ENCODE peak calls at places on chromosomes 7 and 10, in five cellular contexts. P is left ventricle myocardium inferior, E is upper lobe of right lung, M is transverse colon, T is fibroblast of lung. S is an unnamed sample. For H3K4me1, the result is how much of the 10 kb centered on the place peaks cover.

GRCh38 chr7:123004931-123005330 is 9.4 kb upstream of the TAS2R16 start:
- DNase-seq in E (no peak), T (no peak), P (no peak), M (no peak), S (no peak)

GRCh38 chr7:108413782-108414492 is 42.3 kb downstream of the NRCAM start:
- DNase-seq in P (no peak), T (peak), E (no peak), M (no peak), S (no peak)

GRCh38 chr10:62860946-62861345 is 44.8 kb upstream of the EGR2 start:
- DNase-seq in M (no peak), T (peak), E (no peak), P (no peak), S (no peak)

GRCh38 chr7:86643478-86644281 is at the start of gene GRM3:
- DNase-seq in E (no peak), P (peak), M (no peak), T (no peak), S (no peak)

GRCh38 chr7:28125381-28126046 is 55.1 kb downstream of the JAZF1 start:
- DNase-seq in M (no peak), T (peak), E (no peak), P (no peak), S (no peak)

GRCh38 chr7:157097569-157097968 is 41.2 kb upstream of the UBE3C start:
- DNase-seq in P (no peak), M (peak), E (no peak), T (no peak), S (no peak)

GRCh38 chr10:50275650-50276235 is 24.4 kb upstream of the ASAH2 start:
- DNase-seq in P (peak), M (peak), T (peak), E (no peak), S (no peak)

GRCh38 chr7:78254397-78255055 is 456.0 kb downstream of the PHTF2 start:
- DNase-seq in T (no peak), E (no peak), P (no peak), M (no peak), S (no peak)

GRCh38 chr10:116836087-116836486 is 13.2 kb upstream of the ENO4 start:
- DNase-seq in P (no peak), T (no peak), E (no peak), M (no peak), S (no peak)

GRCh38 chr7:123494193-123494796 is 40.1 kb downstream of the IQUB start:
- DNase-seq in M (peak), P (no peak), T (peak), E (no peak), S (no peak)

GRCh38 chr7:115329006-115329405 is 407.1 kb downstream of the MDFIC start:
- DNase-seq in P (no peak), E (no peak), M (no peak), T (no peak), S (no peak)

GRCh38 chr7:117322741-117323584 is at the start of gene WNT2:
- DNase-seq in E (no peak), T (peak), P (no peak), M (no peak), S (no peak)

GRCh38 chr10:132488231-132488821 is 49.3 kb upstream of the INPP5A start:
- DNase-seq in T (no peak), E (peak), M (no peak), P (no peak), S (no peak)

GRCh38 chr10:80359644-80360043 is 3.1 kb downstream of the DYDC2 start:
- DNase-seq in P (no peak), M (no peak), E (no peak), T (no peak), S (no peak)

GRCh38 chr10:60073397-60073780 is 167.0 kb upstream of the CCDC6 start:
- DNase-seq in T (no peak), P (no peak), M (no peak), E (no peak), S (no peak)

GRCh38 chr7:133293390-133294110 is 40.7 kb downstream of the EXOC4 start:
- DNase-seq in M (no peak), E (no peak), P (no peak), T (no peak), S (no peak)

GRCh38 chr7:20798694-20799121 is 12.0 kb upstream of the SP8 start:
- DNase-seq in M (no peak), E (no peak), T (no peak), P (no peak), S (no peak)
- H3K4me1 ChIP-seq in M (under half), E (under half), T (under half), P (under half), S (under half)

DNA sequence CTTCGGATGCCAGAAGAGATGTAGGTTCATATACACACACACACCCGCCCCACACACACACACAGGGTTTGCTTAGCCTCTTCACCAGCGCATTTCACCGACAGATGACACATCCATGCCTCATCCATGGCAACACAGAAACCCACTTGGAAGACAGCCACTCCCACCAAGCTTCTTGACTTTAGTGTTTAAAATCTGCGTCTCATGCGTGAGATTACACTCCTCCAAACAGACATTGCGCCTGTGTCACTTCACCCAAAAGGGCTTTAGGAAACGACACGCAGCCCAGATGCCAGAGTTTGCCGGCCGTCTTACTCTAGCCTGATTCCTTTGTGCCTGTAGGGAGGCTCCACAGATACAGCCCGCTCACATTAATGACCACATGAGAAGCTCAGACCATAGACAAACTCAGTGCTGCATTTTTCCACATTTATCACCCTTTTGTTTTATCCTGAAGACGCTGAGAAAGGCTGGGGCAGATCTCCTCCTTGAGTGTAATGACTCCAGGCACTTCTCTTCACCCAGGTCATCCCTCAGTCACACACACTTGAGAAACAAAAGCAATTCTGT is 73.8 kb downstream of the DIP2C start:
- DNase-seq in T (peak), P (no peak), M (no peak), E (peak), S (no peak)
- H3K4me1 ChIP-seq in T (under half), P (half or more), M (under half), E (under half), S (under half)

GRCh38 chr10:79226391-79227245 is 120.7 kb upstream of the PPIF start:
- DNase-seq in M (no peak), E (no peak), T (no peak), P (no peak), S (no peak)
- H3K4me1 ChIP-seq in M (under half), E (under half), T (under half), P (half or more), S (under half)

GRCh38 chr7:128022631-128023532 is 8.4 kb downstream of the LRRC4 start:
- DNase-seq in P (no peak), M (no peak), T (peak), E (no peak), S (no peak)
- H3K4me1 ChIP-seq in P (under half), M (under half), T (under half), E (under half), S (under half)

DNA sequence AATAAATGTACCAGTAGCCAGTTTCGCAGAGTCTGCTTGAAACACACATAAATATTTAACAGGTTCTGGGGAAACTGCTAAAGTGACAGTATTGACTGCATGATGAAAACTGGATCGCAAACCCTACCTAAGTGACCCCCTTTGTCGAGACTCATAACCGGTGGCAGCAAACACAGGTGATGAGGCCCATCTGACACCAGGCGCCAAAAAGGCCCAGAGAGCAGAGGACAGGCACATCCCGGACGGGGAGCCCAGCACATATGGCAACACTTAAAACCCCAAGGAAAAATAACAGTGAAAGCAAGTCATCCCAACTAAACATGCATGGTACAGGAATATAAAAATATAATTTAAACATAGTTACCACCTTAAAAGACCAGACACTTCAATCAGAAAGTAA is 62.4 kb downstream of the GRB10 start:
- DNase-seq in T (no peak), P (no peak), E (no peak), M (no peak), S (no peak)
- H3K4me1 ChIP-seq in T (under half), P (half or more), E (under half), M (under half), S (under half)

GRCh38 chr7:134900430-134900876 is 85.9 kb upstream of the AGBL3 start:
- DNase-seq in M (no peak), E (no peak), P (no peak), T (no peak), S (no peak)
- H3K4me1 ChIP-seq in M (under half), E (under half), P (half or more), T (under half), S (under half)

DNA sequence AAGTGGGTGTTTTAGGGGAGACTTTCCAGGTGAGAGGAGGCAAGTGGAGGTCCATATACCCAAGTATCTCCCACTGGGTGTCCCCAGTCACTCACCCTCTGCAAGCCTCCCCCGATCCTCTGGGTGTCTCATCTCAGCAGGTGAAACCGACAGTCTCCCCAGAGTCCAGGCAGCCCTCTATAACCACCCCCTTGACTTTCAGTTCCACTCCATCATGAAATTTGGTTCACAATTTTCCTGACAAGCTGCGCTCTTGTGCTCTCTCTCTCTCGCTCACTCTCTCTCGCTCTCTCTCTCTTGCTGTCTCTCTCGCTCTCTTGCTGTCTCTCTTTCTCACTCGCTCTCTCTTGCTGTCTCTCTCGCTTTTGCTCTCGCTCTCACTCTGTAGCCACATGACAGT is 8.1 kb upstream of the RABGEF1 start:
- DNase-seq in E (no peak), P (no peak), T (no peak), M (no peak), S (no peak)
- H3K4me1 ChIP-seq in E (under half), P (under half), T (under half), M (under half), S (under half)

S was measured in keratinocyte.